ENCODE peak calls at places on chromosomes 4 and X, in ten cellular contexts. G is stimulated activated CD4-positive, alpha-beta T cell treated with anti-CD3 and anti-CD28 coated beads, Interleukin-15, amount 100 ng/mL, for 1 hour; A is CD4-positive, alpha-beta T cell; Y is activated CD4-positive, alpha-beta T cell treated with anti-CD3 and anti-CD28 coated beads, Interleukin-2, amount 10 ng/mL, durations not matched to agents 7 days and 5 days; F is left colon; L is left ventricle myocardium inferior; I is DMS153; Q is KBM-7; P is NCI-H82; C is H7. T is an unnamed sample.

GRCh38 chr4:26861434-26862186 is 969 bp downstream of the STIM2 start:
- DNase-seq in A (peak), Q (peak), P (peak), I (no peak), C (no peak), G (peak), L (peak), Y (peak), F (peak), T (peak)

GRCh38 chr4:951186-951585 is 18.9 kb downstream of the TMEM175 start:
- DNase-seq in I (no peak), Y (no peak), A (no peak), F (no peak), L (no peak), P (no peak), G (no peak), C (peak), Q (no peak), T (no peak)

GRCh38 chr4:143232277-143232676 is 47.6 kb downstream of the USP38 start:
- DNase-seq in F (no peak), C (no peak), I (no peak), P (no peak), G (no peak), A (no peak), Q (no peak), L (no peak), Y (no peak), T (no peak)

GRCh38 chr4:80201326-80202151 is 4.2 kb downstream of the PRDM8 start:
- DNase-seq in C (peak), L (peak), G (peak), Y (peak), I (peak), A (peak), F (no peak), Q (peak), P (no peak), T (peak)

GRCh38 chr4:7960790-7961655 is 21.4 kb upstream of the AFAP1 start:
- DNase-seq in A (no peak), P (peak), F (peak), G (no peak), I (no peak), Y (peak), Q (peak), C (no peak), L (no peak), T (no peak)

GRCh38 chrX:43386872-43387271 is 269.2 kb upstream of the MAOA start:
- DNase-seq in A (no peak), Q (no peak), F (no peak), Y (no peak), L (no peak), I (no peak), C (no peak), P (no peak), G (no peak), T (no peak)

GRCh38 chrX:17632942-17633341 is 104.4 kb upstream of the SCML1 start:
- DNase-seq in F (no peak), P (no peak), A (no peak), Q (no peak), I (no peak), L (no peak), Y (no peak), G (no peak), C (no peak), T (no peak)

GRCh38 chr4:154164931-154165839 is 326.4 kb downstream of the DCHS2 start:
- DNase-seq in Y (no peak), F (no peak), C (no peak), I (no peak), P (no peak), Q (no peak), G (no peak), A (no peak), L (no peak), T (no peak)

GRCh38 chr4:181202249-181202648 is 1041.0 kb upstream of the TENM3 start:
- DNase-seq in P (no peak), I (peak), G (no peak), A (no peak), Q (peak), F (no peak), Y (no peak), L (no peak), C (no peak), T (no peak)

GRCh38 chrX:20418379-20418778 is 151.7 kb upstream of the RPS6KA3 start:
- DNase-seq in Y (no peak), A (no peak), P (no peak), Q (peak), L (no peak), G (no peak), F (no peak), I (no peak), C (no peak), T (no peak)

GRCh38 chr4:6772223-6772928 is 10.2 kb upstream of the KIAA0232 start:
- DNase-seq in A (no peak), Y (no peak), I (no peak), C (no peak), P (no peak), Q (no peak), F (peak), G (no peak), L (no peak), T (no peak)

GRCh38 chrX:148878371-148878770 is 378.0 kb downstream of the AFF2 start:
- DNase-seq in G (no peak), C (no peak), L (no peak), Y (no peak), Q (no peak), P (no peak), I (no peak), F (no peak), A (no peak), T (no peak)

GRCh38 chr4:53545238-53545637 is 46.0 kb downstream of the LNX1 start:
- DNase-seq in L (no peak), Q (no peak), A (no peak), C (peak), P (no peak), Y (no peak), I (no peak), F (no peak), G (no peak), T (no peak)

GRCh38 chrX:119427024-119427794 is 28.1 kb downstream of the SLC25A43 start:
- DNase-seq in Y (peak), P (no peak), I (no peak), F (no peak), C (no peak), L (peak), G (no peak), Q (peak), A (no peak), T (no peak)

GRCh38 chrX:147875866-147876596 is 35.7 kb upstream of the FMR1 start:
- DNase-seq in C (no peak), G (no peak), I (no peak), Y (no peak), F (no peak), L (no peak), A (no peak), P (no peak), Q (no peak), T (no peak)